ENCODE peak calls at places on chromosomes 6 and 20, in four cellular contexts. J is AG09309, D is omental fat pad, U is IMR-90. T is an unnamed sample.

GRCh38 chr6:3584611-3585010 is 127.8 kb upstream of the SLC22A23 start:
- DNase-seq in U (no peak), J (peak), D (no peak), T (no peak)

GRCh38 chr20:1674361-1674760 is 16.8 kb upstream of the SIRPG start:
- DNase-seq in J (no peak), D (no peak), U (no peak), T (no peak)

GRCh38 chr6:35445691-35446090 is 6.4 kb upstream of the FANCE start:
- DNase-seq in D (no peak), J (no peak), U (peak), T (no peak)

GRCh38 chr6:26474439-26474881 is 16.7 kb downstream of the BTN2A1 start:
- DNase-seq in D (no peak), U (no peak), J (no peak), T (no peak)

GRCh38 chr6:112827793-112828192 is 480.7 kb downstream of the RFPL4B start:
- DNase-seq in J (no peak), U (no peak), D (no peak), T (no peak)

GRCh38 chr6:26033942-26034354 is 53.3 kb upstream of the HFE start:
- DNase-seq in J (no peak), U (no peak), D (no peak), T (no peak)

GRCh38 chr6:30625511-30625910 is 1.2 kb upstream of the ATAT1 start:
- DNase-seq in D (no peak), U (no peak), J (no peak), T (no peak)

GRCh38 chr6:49401063-49401462 is 62.0 kb downstream of the MMUT start:
- DNase-seq in J (no peak), U (no peak), D (no peak), T (no peak)

GRCh38 chr6:121733216-121733615 is 297.8 kb downstream of the GJA1 start:
- DNase-seq in U (peak), J (no peak), D (no peak), T (no peak)

GRCh38 chr20:3857405-3857804 is 10.8 kb downstream of the MAVS start:
- DNase-seq in J (no peak), D (no peak), U (no peak), T (no peak)

GRCh38 chr20:1130058-1130694 is 11.8 kb downstream of the PSMF1 start:
- DNase-seq in U (no peak), D (no peak), J (no peak), T (no peak)

GRCh38 chr6:29702519-29703103 is 20.6 kb upstream of the HLA-F start:
- DNase-seq in D (no peak), U (no peak), J (no peak), T (no peak)

GRCh38 chr6:44806656-44807055 is 419.1 kb downstream of the CDC5L start:
- DNase-seq in D (no peak), J (no peak), U (no peak), T (no peak)

GRCh38 chr20:32731882-32732266 is 11.4 kb downstream of the COMMD7 start:
- DNase-seq in U (no peak), D (no peak), J (no peak), T (no peak)

GRCh38 chr20:10992776-10993175 is 319.0 kb upstream of the JAG1 start:
- DNase-seq in J (no peak), D (no peak), U (peak), T (no peak)

GRCh38 chr20:35971981-35972380 is 3.6 kb downstream of the CNBD2 start:
- DNase-seq in J (no peak), D (no peak), U (no peak), T (no peak)

GRCh38 chr6:10655508-10656055 is 38.8 kb downstream of the C6orf52 start:
- DNase-seq in J (no peak), U (no peak), D (no peak), T (no peak)

GRCh38 chr6:25168637-25169036 is 110.5 kb upstream of the CARMIL1 start:
- DNase-seq in U (no peak), J (no peak), D (no peak), T (no peak)

GRCh38 chr6:148599967-148600426 is 146.8 kb upstream of the UST start:
- DNase-seq in U (peak), D (no peak), J (no peak), T (no peak)

DNA sequence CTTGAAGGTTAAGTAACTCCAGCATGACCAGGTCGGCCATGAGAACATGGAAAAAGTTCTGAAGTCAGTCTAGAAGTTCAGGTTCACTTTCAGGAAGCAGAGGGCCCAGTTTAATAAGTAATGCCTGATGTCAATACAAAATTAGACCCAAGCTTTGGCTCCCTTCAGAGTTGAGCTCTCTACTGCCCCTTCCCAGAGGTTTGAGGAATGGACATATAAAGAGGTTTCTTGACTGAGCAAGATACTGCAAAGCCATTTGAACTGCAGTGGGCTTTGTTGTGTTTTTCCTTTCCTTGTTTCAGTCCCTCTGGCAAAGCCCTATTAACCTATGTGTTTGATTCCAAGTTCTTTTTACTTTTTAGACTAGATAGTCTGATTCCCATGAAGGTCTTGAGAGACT is 97.8 kb upstream of the PREP start:
- DNase-seq in U (no peak), J (no peak), D (no peak), T (no peak)
- TF ChIP-seq CTCF in U (no peak), J (peak), D (no peak), T (no peak)

DNA sequence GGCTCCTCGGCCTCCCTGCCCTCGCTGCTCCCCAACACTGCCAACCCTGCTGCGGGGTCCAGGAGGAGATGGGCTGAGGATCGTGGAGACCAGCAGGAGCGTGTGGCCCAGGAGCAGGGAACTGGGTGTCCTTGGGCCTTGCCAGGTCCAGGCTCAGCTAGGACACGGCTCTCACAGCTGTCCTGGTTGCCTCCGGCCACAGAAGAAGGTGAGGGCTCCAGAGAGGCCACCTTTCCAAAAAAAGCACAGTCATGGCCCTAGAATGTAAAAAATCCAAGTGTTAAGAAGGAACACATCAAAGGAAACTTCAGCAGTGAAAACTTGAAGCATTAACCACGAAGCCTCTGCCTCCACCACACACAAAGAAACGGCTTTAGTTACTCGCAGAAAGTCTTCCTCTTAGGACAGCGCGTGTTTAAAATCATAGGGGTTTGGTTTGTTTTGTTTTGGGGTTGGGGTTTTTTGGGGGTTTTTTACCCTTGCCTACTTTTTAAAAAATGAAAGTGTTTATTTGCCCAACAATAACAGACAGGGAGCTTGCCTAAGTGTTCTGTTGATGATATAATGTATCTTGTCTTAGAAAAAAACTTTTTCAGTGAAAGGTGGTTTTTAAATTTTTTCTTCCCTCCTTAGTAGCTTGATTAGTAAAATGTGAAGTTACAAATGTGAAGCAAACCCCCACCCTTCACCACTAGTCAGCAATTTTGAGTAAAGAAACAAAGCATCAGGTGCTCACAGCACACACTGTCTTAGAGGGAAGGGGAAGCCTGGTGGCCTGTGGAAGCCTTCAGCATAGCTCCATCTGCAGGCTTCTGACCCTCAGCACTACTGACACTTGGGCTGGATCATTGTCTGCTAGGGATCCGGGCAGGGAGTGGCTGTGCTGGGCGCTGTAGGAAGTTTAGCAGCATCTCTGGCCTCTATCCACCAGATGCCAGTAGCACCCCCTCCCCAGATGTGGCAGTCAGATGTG is 60.0 kb downstream of the PTPN1 start:
- DNase-seq in U (peak), D (no peak), J (no peak), T (no peak)
- TF ChIP-seq CTCF in U (peak), D (no peak), J (peak), T (no peak)

GRCh38 chr6:158505194-158505593 is 54.7 kb upstream of the TMEM181 start:
- DNase-seq in D (no peak), U (no peak), J (no peak), T (no peak)

GRCh38 chr6:158503846-158504245 is 56.0 kb upstream of the TMEM181 start:
- DNase-seq in D (no peak), U (no peak), J (no peak), T (no peak)

GRCh38 chr6:158508450-158508849 is 51.4 kb upstream of the TMEM181 start:
- DNase-seq in J (no peak), D (no peak), U (no peak), T (no peak)

GRCh38 chr6:158507174-158507573 is 52.7 kb upstream of the TMEM181 start:
- DNase-seq in D (no peak), U (no peak), J (no peak), T (no peak)

GRCh38 chr6:158506577-158506976 is 53.3 kb upstream of the TMEM181 start:
- DNase-seq in D (no peak), J (no peak), U (peak), T (no peak)
- TF ChIP-seq CTCF in D (no peak), J (no peak), U (peak), T (no peak)

DNA sequence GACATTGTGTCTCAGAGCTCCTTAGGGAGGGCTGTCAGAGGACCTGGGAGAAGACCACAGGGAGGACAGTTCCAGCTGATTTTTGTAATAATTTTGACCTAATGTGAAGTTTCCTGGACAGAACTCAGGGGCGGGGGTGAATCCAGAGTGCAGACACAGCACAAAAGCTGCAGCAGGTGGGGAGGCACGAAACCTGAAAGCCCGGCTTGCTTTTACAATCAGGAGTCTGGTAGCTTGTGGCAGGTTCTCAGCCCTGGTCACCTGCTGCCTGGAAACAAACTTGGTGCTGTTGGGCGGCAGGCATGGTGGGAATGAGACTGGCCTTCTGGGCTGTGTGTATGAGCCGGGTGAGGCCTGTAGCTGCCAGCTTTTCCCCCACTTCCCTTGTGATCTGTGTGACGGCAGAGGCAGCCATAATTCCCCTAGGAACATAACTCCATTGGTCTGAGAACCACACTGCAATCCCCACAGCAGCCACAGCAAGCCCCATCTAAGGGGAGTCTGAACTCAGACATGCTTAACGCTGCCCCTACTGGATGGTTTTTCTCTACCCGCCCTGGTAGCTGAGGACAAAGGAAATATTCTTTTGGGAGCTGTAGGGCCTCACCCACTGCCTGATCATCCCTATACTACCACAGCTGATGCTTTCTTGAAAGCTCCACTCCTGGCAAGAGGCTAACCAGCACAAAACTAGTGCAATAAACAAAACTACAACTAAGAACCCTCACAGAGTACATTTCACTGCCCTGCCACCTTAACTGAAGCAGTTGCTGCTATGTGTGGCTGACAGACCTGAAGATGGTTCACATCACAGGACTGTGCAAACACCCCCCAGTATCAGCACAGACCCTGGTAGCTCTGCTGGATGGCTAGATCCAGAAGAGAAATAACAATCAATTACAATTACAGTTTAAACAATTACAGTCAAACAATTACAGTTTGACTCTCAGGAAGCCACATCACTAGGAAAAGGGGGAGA is 1055.1 kb upstream of the GJE1 start:
- DNase-seq in J (no peak), U (no peak), D (no peak), T (no peak)
- TF ChIP-seq CTCF in J (no peak), U (peak), D (no peak), T (no peak)

GRCh38 chr20:38585404-38586180 is 4.6 kb downstream of the ADIG start:
- DNase-seq in U (no peak), D (no peak), J (no peak), T (no peak)
- TF ChIP-seq CTCF in U (no peak), D (no peak), J (no peak), T (no peak)

GRCh38 chr6:98769546-98769945 is 64.8 kb upstream of the POU3F2 start:
- DNase-seq in D (no peak), J (no peak), U (peak), T (no peak)
- TF ChIP-seq CTCF in D (no peak), J (no peak), U (no peak), T (no peak)

GRCh38 chr20:51987812-51988211 is 185.5 kb upstream of the SALL4 start:
- DNase-seq in U (no peak), J (no peak), D (no peak), T (no peak)
- TF ChIP-seq CTCF in U (no peak), J (no peak), D (no peak), T (no peak)

GRCh38 chr6:31654574-31655348 is 933 bp upstream of the APOM start:
- DNase-seq in J (no peak), U (no peak), D (no peak), T (no peak)

GRCh38 chr6:31651602-31652191 is 764 bp downstream of the BAG6 start:
- DNase-seq in U (peak), J (peak), D (no peak), T (peak)

GRCh38 chr6:31657406-31658157 is 1.9 kb downstream of the APOM start:
- DNase-seq in J (no peak), D (no peak), U (no peak), T (no peak)

GRCh38 chr6:31655349-31656237 is at the start of gene APOM:
- DNase-seq in U (no peak), J (no peak), D (no peak), T (no peak)

DNA sequence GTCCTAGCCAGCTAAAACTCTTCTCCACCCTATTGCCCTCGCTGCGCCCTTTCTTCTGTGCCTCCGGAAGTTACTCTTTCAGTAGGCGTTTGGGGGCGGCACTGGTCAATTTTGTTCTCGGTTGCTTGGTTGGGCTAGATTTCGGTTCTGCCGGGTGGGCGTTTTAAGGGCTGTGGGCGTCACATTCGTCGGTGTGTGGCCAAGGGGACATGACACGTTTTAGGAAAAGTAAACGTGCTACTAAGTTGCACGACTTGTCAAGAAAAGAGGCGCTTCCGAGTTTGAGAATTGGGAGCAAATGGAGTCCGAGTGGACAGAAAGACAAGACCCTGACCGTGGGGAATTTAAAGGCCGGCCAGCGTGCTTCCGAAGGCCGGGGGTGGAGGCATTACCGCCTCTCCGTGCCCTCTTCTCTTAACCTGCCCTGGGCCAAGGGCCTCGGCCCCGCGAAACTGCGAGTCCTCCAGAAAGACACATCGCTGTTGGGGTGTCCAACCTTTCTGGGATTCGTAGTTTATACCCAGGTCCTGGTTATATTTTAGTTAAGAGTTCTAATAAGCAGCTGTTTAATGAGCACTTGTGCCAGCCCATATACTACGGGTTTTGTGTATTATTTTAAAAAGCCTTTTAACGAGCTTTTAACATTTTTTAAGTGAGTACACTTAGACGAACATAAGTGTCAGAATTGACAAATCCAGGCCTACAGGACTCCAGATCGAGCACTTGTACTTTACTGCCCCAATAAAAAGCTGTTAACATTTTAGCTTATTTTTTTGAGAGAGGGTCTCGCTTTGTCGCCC is 664 bp upstream of the BAG6 start:
- DNase-seq in D (peak), J (peak), U (no peak), T (peak)
- TF ChIP-seq CTCF in D (no peak), J (no peak), U (no peak), T (no peak)

GRCh38 chr6:159103396-159104162 is 58.8 kb upstream of the TAGAP start:
- DNase-seq in D (no peak), J (no peak), U (no peak), T (no peak)
- TF ChIP-seq CTCF in D (no peak), J (no peak), U (no peak), T (no peak)

T was measured in thoracic aorta.